ENCODE peak calls at places on chromosome 18, in five cellular contexts. V, M, Z, N and X are unnamed samples.

GRCh38 chr18:28281400-28281799 is 104.5 kb upstream of the CDH2 start:
- DNase-seq in Z (peak), N (no peak), V (no peak), M (no peak), X (no peak)

GRCh38 chr18:79169958-79170555 is 100.9 kb downstream of the ATP9B start:
- DNase-seq in M (peak), N (no peak), V (no peak), Z (no peak), X (no peak)

GRCh38 chr18:31610841-31611240 is 19.2 kb downstream of the TTR start:
- DNase-seq in M (peak), Z (peak), N (no peak), V (no peak), X (peak)

GRCh38 chr18:79567481-79568147 is 112.0 kb upstream of the CTDP1 start:
- DNase-seq in V (no peak), N (no peak), Z (no peak), M (no peak), X (no peak)

GRCh38 chr18:77249583-77250500 is at the start of gene GALR1:
- DNase-seq in V (no peak), N (no peak), M (no peak), Z (peak), X (no peak)

GRCh38 chr18:39966275-39966674 is 1988.8 kb upstream of the PIK3C3 start:
- DNase-seq in Z (no peak), M (no peak), V (no peak), N (no peak), X (no peak)

GRCh38 chr18:73638709-73639108 is 508.9 kb downstream of the FBXO15 start:
- DNase-seq in V (no peak), N (no peak), Z (no peak), M (no peak), X (no peak)

GRCh38 chr18:57210101-57210661 is 63.3 kb downstream of the BOD1L2 start:
- DNase-seq in N (peak), M (peak), V (no peak), Z (no peak), X (peak)

GRCh38 chr18:13280066-13280795 is 61.7 kb downstream of the LDLRAD4 start:
- DNase-seq in M (no peak), Z (no peak), V (no peak), N (no peak), X (no peak)

GRCh38 chr18:59202258-59202820 is 17.6 kb upstream of the GRP start:
- DNase-seq in Z (no peak), N (no peak), V (no peak), M (no peak), X (no peak)

GRCh38 chr18:2823966-2824365 is 22.8 kb upstream of the EMILIN2 start:
- DNase-seq in Z (no peak), V (no peak), N (no peak), M (no peak), X (no peak)

GRCh38 chr18:37566479-37567060 is 972 bp upstream of the CELF4 start:
- DNase-seq in Z (peak), M (no peak), N (no peak), V (no peak), X (no peak)

GRCh38 chr18:3218817-3219216 is 951 bp downstream of the MYOM1 start:
- DNase-seq in M (no peak), Z (no peak), N (no peak), V (no peak), X (no peak)

GRCh38 chr18:78977627-78978271 is 1.9 kb upstream of the SALL3 start:
- DNase-seq in Z (no peak), N (no peak), V (no peak), M (no peak), X (no peak)

GRCh38 chr18:23585007-23585871 is 1.1 kb downstream of the NPC1 start:
- DNase-seq in V (peak), N (peak), Z (peak), M (peak), X (peak)

GRCh38 chr18:79442508-79443221 is 46.9 kb downstream of the NFATC1 start:
- DNase-seq in N (no peak), M (no peak), Z (no peak), V (no peak), X (no peak)

GRCh38 chr18:34818069-34818468 is 108.0 kb downstream of the DTNA start:
- DNase-seq in Z (no peak), M (no peak), V (no peak), N (no peak), X (no peak)

GRCh38 chr18:6482198-6482977 is 67.7 kb upstream of the L3MBTL4 start:
- DNase-seq in Z (peak), N (peak), M (peak), V (no peak), X (peak)

GRCh38 chr18:36514778-36515177 is 217.3 kb downstream of the FHOD3 start:
- DNase-seq in V (no peak), N (no peak), Z (no peak), M (no peak), X (no peak)

GRCh38 chr18:7221424-7222155 is 9.3 kb upstream of the LRRC30 start:
- DNase-seq in M (peak), V (peak), Z (peak), N (peak), X (peak)

GRCh38 chr18:8348051-8348450 is 261.2 kb upstream of the RAB12 start:
- DNase-seq in V (no peak), N (no peak), Z (no peak), M (no peak), X (no peak)

GRCh38 chr18:46893360-46893759 is 23.9 kb downstream of the PIAS2 start:
- DNase-seq in Z (no peak), M (peak), N (no peak), V (no peak), X (no peak)

GRCh38 chr18:44693030-44693784 is 12.5 kb downstream of the SETBP1 start:
- DNase-seq in V (no peak), N (no peak), M (no peak), Z (no peak), X (peak)

GRCh38 chr18:80095414-80095813 is 13.6 kb upstream of the ADNP2 start:
- DNase-seq in Z (no peak), M (no peak), V (no peak), N (no peak), X (no peak)

GRCh38 chr18:74734013-74734444 is 136.4 kb downstream of the ZNF407 start:
- DNase-seq in V (no peak), Z (no peak), M (peak), N (no peak), X (no peak)
- TF ChIP-seq REST in V (no peak), Z (no peak), M (no peak), N (no peak), X (no peak)

GRCh38 chr18:49021433-49022129 is 70.8 kb upstream of the SMAD7 start:
- DNase-seq in Z (peak), N (peak), V (peak), M (peak), X (peak)
- TF ChIP-seq USF2 in Z (no peak), N (no peak), V (no peak), M (no peak), X (no peak)

GRCh38 chr18:61333271-61333745 is at the start of gene CDH20:
- DNase-seq in Z (no peak), N (no peak), V (no peak), M (no peak), X (no peak)
- TF ChIP-seq REST in Z (no peak), N (no peak), V (no peak), M (no peak), X (no peak)

GRCh38 chr18:22552899-22553460 is 135.3 kb upstream of the CTAGE1 start:
- DNase-seq in V (no peak), Z (no peak), M (no peak), N (no peak), X (no peak)

GRCh38 chr18:22552254-22552653 is 134.5 kb upstream of the CTAGE1 start:
- DNase-seq in V (no peak), Z (no peak), N (no peak), M (no peak), X (no peak)

GRCh38 chr18:22550861-22551260 is 133.1 kb upstream of the CTAGE1 start:
- DNase-seq in M (no peak), V (no peak), Z (no peak), N (no peak), X (no peak)

GRCh38 chr18:22550366-22550765 is 132.7 kb upstream of the CTAGE1 start:
- DNase-seq in Z (no peak), N (no peak), V (no peak), M (no peak), X (no peak)

GRCh38 chr18:22551536-22552151 is 133.9 kb upstream of the CTAGE1 start:
- DNase-seq in M (no peak), N (no peak), V (no peak), Z (no peak), X (peak)
- TF ChIP-seq USF2 in M (no peak), N (no peak), V (no peak), Z (no peak), X (no peak)